ENCODE peak calls at places on chromosomes 5 and 9, in seven cellular contexts. One of them, this sample, is unnamed.

GRCh38 chr9:81492710-81493447 is 196.5 kb downstream of the TLE1 start:
- DNase-seq in stomach: no peak
- DNase-seq in HepG2: peak
- DNase-seq in HL-60: no peak
- DNase-seq in breast epithelium: no peak
- DNase-seq in GM12878: no peak
- DNase-seq in GM23338: no peak
- DNase-seq in this sample: peak

GRCh38 chr5:94218374-94218773 is 400.0 kb downstream of the KIAA0825 start:
- DNase-seq in stomach: no peak
- DNase-seq in HepG2: peak
- DNase-seq in HL-60: no peak
- DNase-seq in breast epithelium: no peak
- DNase-seq in GM12878: no peak
- DNase-seq in GM23338: peak
- DNase-seq in this sample: no peak

GRCh38 chr5:38258037-38258318 is 381 bp upstream of the EGFLAM start:
- DNase-seq in stomach: no peak
- DNase-seq in HepG2: no peak
- DNase-seq in HL-60: no peak
- DNase-seq in breast epithelium: no peak
- DNase-seq in GM12878: no peak
- DNase-seq in GM23338: no peak
- DNase-seq in this sample: no peak

GRCh38 chr9:19108038-19108437 is 5.3 kb upstream of the HAUS6 start:
- DNase-seq in stomach: no peak
- DNase-seq in HepG2: no peak
- DNase-seq in HL-60: no peak
- DNase-seq in breast epithelium: no peak
- DNase-seq in GM12878: no peak
- DNase-seq in GM23338: no peak
- DNase-seq in this sample: no peak

GRCh38 chr5:163496286-163496685 is 9.1 kb upstream of the MAT2B start:
- DNase-seq in stomach: no peak
- DNase-seq in HepG2: no peak
- DNase-seq in HL-60: no peak
- DNase-seq in breast epithelium: no peak
- DNase-seq in GM12878: no peak
- DNase-seq in GM23338: no peak
- DNase-seq in this sample: no peak

GRCh38 chr9:134187821-134188420 is 23.6 kb upstream of the RNU6ATAC start:
- DNase-seq in stomach: no peak
- DNase-seq in HepG2: no peak
- DNase-seq in HL-60: no peak
- DNase-seq in breast epithelium: no peak
- DNase-seq in GM12878: no peak
- DNase-seq in GM23338: no peak
- DNase-seq in this sample: no peak

GRCh38 chr9:138114501-138115245 is 237.1 kb downstream of the CACNA1B start:
- DNase-seq in stomach: peak
- DNase-seq in HepG2: no peak
- DNase-seq in HL-60: no peak
- DNase-seq in breast epithelium: no peak
- DNase-seq in GM12878: no peak
- DNase-seq in GM23338: no peak
- DNase-seq in this sample: no peak

GRCh38 chr5:26763151-26763550 is 275.2 kb downstream of the CDH9 start:
- DNase-seq in stomach: no peak
- DNase-seq in HepG2: no peak
- DNase-seq in HL-60: no peak
- DNase-seq in breast epithelium: no peak
- DNase-seq in GM12878: no peak
- DNase-seq in GM23338: no peak
- DNase-seq in this sample: no peak

GRCh38 chr9:29144476-29144875 is 1571.2 kb upstream of the C9orf72 start:
- DNase-seq in stomach: no peak
- DNase-seq in HepG2: no peak
- DNase-seq in HL-60: no peak
- DNase-seq in breast epithelium: no peak
- DNase-seq in GM12878: no peak
- DNase-seq in GM23338: no peak
- DNase-seq in this sample: no peak

GRCh38 chr9:34310205-34310604 is 18.9 kb downstream of the KIF24 start:
- DNase-seq in stomach: no peak
- DNase-seq in HepG2: no peak
- DNase-seq in HL-60: no peak
- DNase-seq in breast epithelium: no peak
- DNase-seq in GM12878: no peak
- DNase-seq in GM23338: no peak
- DNase-seq in this sample: no peak

GRCh38 chr5:37771203-37771611 is 68.6 kb downstream of the GDNF start:
- DNase-seq in stomach: no peak
- DNase-seq in HepG2: no peak
- DNase-seq in HL-60: no peak
- DNase-seq in breast epithelium: no peak
- DNase-seq in GM12878: no peak
- DNase-seq in GM23338: no peak
- DNase-seq in this sample: no peak

GRCh38 chr9:137077758-137078693 is 709 bp downstream of the UAP1L1 start:
- DNase-seq in stomach: no peak
- DNase-seq in HepG2: no peak
- DNase-seq in HL-60: no peak
- DNase-seq in breast epithelium: no peak
- DNase-seq in GM12878: no peak
- DNase-seq in GM23338: no peak
- DNase-seq in this sample: no peak

GRCh38 chr5:99019812-99020697 is 91.2 kb upstream of the CHD1 start:
- DNase-seq in stomach: no peak
- DNase-seq in HepG2: peak
- DNase-seq in HL-60: peak
- DNase-seq in breast epithelium: no peak
- DNase-seq in GM12878: no peak
- DNase-seq in GM23338: no peak
- DNase-seq in this sample: peak
- H3K27ac ChIP-seq in stomach: no peak
- H3K27ac ChIP-seq in HepG2: peak
- H3K27ac ChIP-seq in HL-60: no peak
- H3K27ac ChIP-seq in breast epithelium: no peak
- H3K27ac ChIP-seq in GM12878: no peak
- H3K27ac ChIP-seq in GM23338: no peak
- H3K27ac ChIP-seq in this sample: peak

GRCh38 chr5:126941403-126941802 is 89.0 kb downstream of the MARCHF3 start:
- DNase-seq in stomach: no peak
- DNase-seq in HepG2: no peak
- DNase-seq in HL-60: no peak
- DNase-seq in breast epithelium: no peak
- DNase-seq in GM12878: no peak
- DNase-seq in GM23338: no peak
- DNase-seq in this sample: no peak
- TF ChIP-seq POLR2AphosphoS5 in stomach: no peak
- TF ChIP-seq POLR2AphosphoS5 in HepG2: no peak
- TF ChIP-seq POLR2AphosphoS5 in HL-60: no peak
- TF ChIP-seq POLR2AphosphoS5 in breast epithelium: no peak
- TF ChIP-seq POLR2AphosphoS5 in GM12878: no peak
- TF ChIP-seq POLR2AphosphoS5 in GM23338: no peak
- TF ChIP-seq POLR2AphosphoS5 in this sample: no peak

GRCh38 chr9:114070188-114071103 is 7.7 kb downstream of the AMBP start:
- DNase-seq in stomach: no peak
- DNase-seq in HepG2: no peak
- DNase-seq in HL-60: no peak
- DNase-seq in breast epithelium: no peak
- DNase-seq in GM12878: no peak
- DNase-seq in GM23338: no peak
- DNase-seq in this sample: no peak
- H3K27ac ChIP-seq in stomach: no peak
- H3K27ac ChIP-seq in HepG2: peak
- H3K27ac ChIP-seq in HL-60: no peak
- H3K27ac ChIP-seq in breast epithelium: no peak
- H3K27ac ChIP-seq in GM12878: no peak
- H3K27ac ChIP-seq in GM23338: no peak
- H3K27ac ChIP-seq in this sample: no peak

GRCh38 chr9:129885670-129886106 is 50.4 kb downstream of the USP20 start:
- DNase-seq in stomach: peak
- DNase-seq in HepG2: peak
- DNase-seq in HL-60: peak
- DNase-seq in breast epithelium: peak
- DNase-seq in GM12878: peak
- DNase-seq in GM23338: peak
- DNase-seq in this sample: peak
- TF ChIP-seq POLR2AphosphoS5 in stomach: peak
- TF ChIP-seq POLR2AphosphoS5 in HepG2: no peak
- TF ChIP-seq POLR2AphosphoS5 in HL-60: peak
- TF ChIP-seq POLR2AphosphoS5 in breast epithelium: peak
- TF ChIP-seq POLR2AphosphoS5 in GM12878: peak
- TF ChIP-seq POLR2AphosphoS5 in GM23338: no peak
- TF ChIP-seq POLR2AphosphoS5 in this sample: no peak

GRCh38 chr9:121763561-121764370 is 112.3 kb downstream of the DAB2IP start:
- DNase-seq in stomach: no peak
- DNase-seq in HepG2: no peak
- DNase-seq in HL-60: no peak
- DNase-seq in breast epithelium: no peak
- DNase-seq in GM12878: no peak
- DNase-seq in GM23338: no peak
- DNase-seq in this sample: no peak
- H3K27ac ChIP-seq in stomach: peak
- H3K27ac ChIP-seq in HepG2: peak
- H3K27ac ChIP-seq in HL-60: no peak
- H3K27ac ChIP-seq in breast epithelium: peak
- H3K27ac ChIP-seq in GM12878: no peak
- H3K27ac ChIP-seq in GM23338: no peak
- H3K27ac ChIP-seq in this sample: no peak

DNA sequence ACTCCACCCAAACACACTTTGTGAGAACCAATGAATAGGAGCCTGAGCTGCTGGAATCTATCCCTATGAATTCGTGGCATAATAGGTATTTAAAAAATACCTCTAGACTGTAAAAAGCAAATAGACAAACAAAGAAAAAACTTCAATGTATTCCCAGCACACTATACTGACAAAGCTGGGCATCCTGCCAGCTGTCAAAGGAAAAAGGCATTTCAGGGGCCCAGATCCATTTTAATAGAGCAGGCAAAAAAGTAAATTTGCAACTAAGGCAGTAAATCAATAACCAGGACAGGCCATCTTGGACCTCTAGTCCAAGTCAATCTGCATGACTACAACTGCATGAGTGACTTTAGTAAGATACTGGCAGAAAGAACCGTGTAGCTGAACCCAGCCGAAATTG is 25.6 kb upstream of the LARP1 start:
- DNase-seq in stomach: peak
- DNase-seq in HepG2: peak
- DNase-seq in HL-60: no peak
- DNase-seq in breast epithelium: no peak
- DNase-seq in GM12878: no peak
- DNase-seq in GM23338: no peak
- DNase-seq in this sample: no peak
- TF ChIP-seq POLR2AphosphoS5 in stomach: no peak
- TF ChIP-seq POLR2AphosphoS5 in HepG2: no peak
- TF ChIP-seq POLR2AphosphoS5 in HL-60: no peak
- TF ChIP-seq POLR2AphosphoS5 in breast epithelium: no peak
- TF ChIP-seq POLR2AphosphoS5 in GM12878: no peak
- TF ChIP-seq POLR2AphosphoS5 in GM23338: no peak
- TF ChIP-seq POLR2AphosphoS5 in this sample: no peak

DNA sequence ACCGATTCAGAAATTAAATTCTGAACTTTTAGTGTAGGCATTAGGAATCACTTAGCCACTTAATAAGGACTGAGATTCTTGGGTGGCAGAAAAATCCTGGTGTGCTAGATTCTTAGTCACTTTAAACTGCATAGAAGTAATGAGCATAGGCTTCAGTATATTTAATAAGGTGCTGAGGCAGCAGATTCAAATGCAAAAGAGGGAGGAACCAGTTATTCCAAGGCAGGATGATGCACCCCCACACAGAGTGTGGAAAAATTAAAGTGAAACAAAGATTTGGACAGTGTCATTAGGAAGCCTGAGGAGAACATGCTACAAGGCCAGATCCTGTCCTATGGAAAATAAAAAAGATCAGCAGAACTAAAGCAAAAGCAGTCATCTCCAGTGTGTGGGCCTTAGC is 217.7 kb downstream of the PJA2 start:
- DNase-seq in stomach: no peak
- DNase-seq in HepG2: no peak
- DNase-seq in HL-60: no peak
- DNase-seq in breast epithelium: no peak
- DNase-seq in GM12878: no peak
- DNase-seq in GM23338: no peak
- DNase-seq in this sample: no peak
- H3K27ac ChIP-seq in stomach: no peak
- H3K27ac ChIP-seq in HepG2: no peak
- H3K27ac ChIP-seq in HL-60: no peak
- H3K27ac ChIP-seq in breast epithelium: no peak
- H3K27ac ChIP-seq in GM12878: no peak
- H3K27ac ChIP-seq in GM23338: peak
- H3K27ac ChIP-seq in this sample: no peak